ENCODE peak calls at places on chromosome 1, in seven cellular contexts. G, X, K, T, E, J and Q are unnamed samples.

GRCh38 chr1:181089017-181089776 is 697 bp downstream of the IER5 start:
- DNase-seq in G (peak; percentile 12), T (no peak), J (no peak), X (peak; percentile 51), E (no peak), K (no peak), Q (no peak)

GRCh38 chr1:2556277-2557145 is at the start of gene TNFRSF14:
- DNase-seq in G (peak; percentile 57), E (peak; percentile 92), K (no peak), T (peak; percentile 15), X (peak; percentile 77), J (no peak), Q (no peak)

GRCh38 chr1:101884621-101885020 is 112.1 kb downstream of the OLFM3 start:
- DNase-seq in X (no peak), J (peak; percentile 77), K (no peak), G (no peak), E (no peak), T (no peak), Q (no peak)

GRCh38 chr1:148353461-148354283 is 129.4 kb downstream of the PPIAL4G start:
- DNase-seq in K (no peak), T (no peak), J (no peak), E (no peak), G (no peak), X (peak; percentile 37), Q (peak; percentile 83)

GRCh38 chr1:201216395-201217085 is 25.9 kb downstream of the IGFN1 start:
- DNase-seq in J (no peak), G (no peak), T (no peak), X (no peak), E (peak; percentile 46), K (no peak), Q (no peak)

GRCh38 chr1:59699227-59699847 is 115.4 kb upstream of the HOOK1 start:
- DNase-seq in X (peak; percentile 4), T (no peak), K (no peak), E (no peak), J (peak; percentile 65), G (no peak), Q (peak; percentile 52)

GRCh38 chr1:202210969-202211368 is 17.4 kb downstream of the LGR6 start:
- DNase-seq in E (no peak), T (no peak), X (no peak), K (no peak), J (no peak), G (no peak), Q (no peak)

GRCh38 chr1:6373961-6374720 is 19.4 kb downstream of the ACOT7 start:
- DNase-seq in X (no peak), E (no peak), G (no peak), J (no peak), T (no peak), K (no peak), Q (peak; percentile 74)

GRCh38 chr1:172220376-172220775 is 200.1 kb upstream of the C1orf105 start:
- DNase-seq in K (no peak), J (no peak), T (no peak), E (no peak), G (no peak), X (no peak), Q (no peak)

GRCh38 chr1:7389786-7390603 is 381.1 kb upstream of the VAMP3 start:
- DNase-seq in G (no peak), T (no peak), X (no peak), K (no peak), E (no peak), J (no peak), Q (no peak)

GRCh38 chr1:226126824-226127591 is 59.5 kb downstream of the ACBD3 start:
- DNase-seq in X (no peak), K (no peak), J (no peak), E (no peak), T (no peak), G (no peak), Q (peak; percentile 90)

GRCh38 chr1:179818743-179819173 is 58.8 kb downstream of the TOR1AIP2 start:
- DNase-seq in E (no peak), X (no peak), G (no peak), J (no peak), K (no peak), T (no peak), Q (no peak)

GRCh38 chr1:224333939-224334701 is 4.1 kb upstream of the NVL start:
- DNase-seq in J (no peak), E (no peak), X (no peak), K (no peak), G (no peak), T (no peak), Q (peak; percentile 12)

GRCh38 chr1:107877092-107877491 is 87.9 kb downstream of the VAV3 start:
- DNase-seq in K (no peak), G (no peak), J (peak; percentile 47), E (no peak), T (peak; percentile 42), X (no peak), Q (peak; percentile 78)

GRCh38 chr1:79726911-79727310 is 720.4 kb upstream of the ADGRL4 start:
- DNase-seq in G (no peak), J (peak; percentile 89), E (no peak), T (no peak), X (no peak), K (no peak), Q (no peak)

GRCh38 chr1:46183119-46183842 is 7.0 kb upstream of the P3R3URF start:
- DNase-seq in T (peak; percentile 99), X (no peak), G (no peak), K (peak; percentile 76), J (no peak), E (no peak), Q (peak; percentile 99)

GRCh38 chr1:35350872-35351271 is 82.4 kb downstream of the ZMYM4 start:
- DNase-seq in K (no peak), T (no peak), E (no peak), G (no peak), J (no peak), X (no peak), Q (no peak)

GRCh38 chr1:6601865-6602668 is 602 bp downstream of the KLHL21 start:
- DNase-seq in K (no peak), G (no peak), T (no peak), X (peak; percentile 54), E (peak; percentile 31), J (no peak), Q (peak; percentile 20)

GRCh38 chr1:65687435-65688214 is 105.1 kb upstream of the PDE4B start:
- DNase-seq in K (peak; percentile 63), T (peak; percentile 50), J (peak; percentile 59), G (peak; percentile 41), E (no peak), X (peak; percentile 84), Q (peak; percentile 44)

GRCh38 chr1:211497489-211498045 is 5.6 kb upstream of the RD3 start:
- DNase-seq in J (no peak), K (no peak), T (no peak), X (no peak), G (no peak), E (no peak), Q (no peak)

GRCh38 chr1:19577001-19577400 is 67.1 kb upstream of the NBL1 start:
- DNase-seq in X (no peak), E (no peak), J (no peak), K (no peak), T (no peak), G (no peak), Q (no peak)

GRCh38 chr1:21553116-21553926 is 44.1 kb downstream of the ALPL start:
- DNase-seq in J (no peak), E (no peak), K (no peak), G (no peak), X (no peak), T (peak; percentile 79), Q (no peak)

GRCh38 chr1:214318356-214318755 is 37.4 kb downstream of the SMYD2 start:
- DNase-seq in J (no peak), T (no peak), E (no peak), X (no peak), G (no peak), K (no peak), Q (no peak)

GRCh38 chr1:3121401-3122215 is 52.6 kb downstream of the PRDM16 start:
- DNase-seq in G (no peak), T (no peak), J (no peak), X (no peak), E (no peak), K (no peak), Q (no peak)

GRCh38 chr1:155241069-155241679 is 14.1 kb downstream of the ENTREP3 start:
- DNase-seq in K (no peak), E (peak; percentile 56), J (peak; percentile 75), T (peak; percentile 75), X (peak; percentile 71), G (peak; percentile 41), Q (peak; percentile 77)

GRCh38 chr1:190754769-190755168 is 277.1 kb upstream of the BRINP3 start:
- DNase-seq in T (peak; percentile 30), G (no peak), X (no peak), K (no peak), E (no peak), J (no peak), Q (peak; percentile 63)

GRCh38 chr1:211610779-211611556 is 32.0 kb upstream of the SLC30A1 start:
- DNase-seq in X (no peak), T (no peak), G (no peak), J (no peak), K (no peak), E (no peak), Q (no peak)